ENCODE peak calls at places on chromosomes 13 and 19, in eight cellular contexts. One of them, this sample, is unnamed. For H3K4me1, the result is how much of the 10 kb centered on the place peaks cover.

GRCh38 chr19:51703655-51704515 is 10.8 kb downstream of the SPACA6 start:
- DNase-seq in IMR-90: peak
- DNase-seq in colonic mucosa: peak
- DNase-seq in right cardiac atrium: peak
- DNase-seq in H9: peak
- DNase-seq in Peyer's patch: peak
- DNase-seq in adipocyte: peak
- DNase-seq in DND-41: peak
- DNase-seq in this sample: peak

GRCh38 chr13:109715902-109716301 is 70.5 kb downstream of the IRS2 start:
- DNase-seq in adipocyte: peak
- DNase-seq in right cardiac atrium: no peak
- DNase-seq in DND-41: no peak
- DNase-seq in H9: no peak
- DNase-seq in Peyer's patch: no peak
- DNase-seq in colonic mucosa: no peak
- DNase-seq in IMR-90: peak
- DNase-seq in this sample: no peak

GRCh38 chr19:28425431-28425931 is 787.5 kb downstream of the UQCRFS1 start:
- DNase-seq in DND-41: no peak
- DNase-seq in H9: no peak
- DNase-seq in right cardiac atrium: no peak
- DNase-seq in adipocyte: no peak
- DNase-seq in IMR-90: no peak
- DNase-seq in Peyer's patch: no peak
- DNase-seq in colonic mucosa: no peak
- DNase-seq in this sample: no peak

GRCh38 chr19:40629346-40629745 is 28.2 kb downstream of the LTBP4 start:
- DNase-seq in right cardiac atrium: peak
- DNase-seq in H9: no peak
- DNase-seq in colonic mucosa: no peak
- DNase-seq in Peyer's patch: no peak
- DNase-seq in IMR-90: no peak
- DNase-seq in adipocyte: no peak
- DNase-seq in DND-41: no peak
- DNase-seq in this sample: no peak

GRCh38 chr13:93775507-93776108 is 549.0 kb downstream of the GPC6 start:
- DNase-seq in IMR-90: peak
- DNase-seq in adipocyte: peak
- DNase-seq in Peyer's patch: no peak
- DNase-seq in colonic mucosa: no peak
- DNase-seq in H9: no peak
- DNase-seq in right cardiac atrium: no peak
- DNase-seq in DND-41: no peak
- DNase-seq in this sample: no peak

GRCh38 chr19:475360-475759 is 14.5 kb upstream of the SHC2 start:
- DNase-seq in DND-41: no peak
- DNase-seq in right cardiac atrium: no peak
- DNase-seq in adipocyte: no peak
- DNase-seq in H9: no peak
- DNase-seq in IMR-90: no peak
- DNase-seq in Peyer's patch: no peak
- DNase-seq in colonic mucosa: no peak
- DNase-seq in this sample: no peak

GRCh38 chr19:12065100-12065538 is 588 bp downstream of the ZNF844 start:
- DNase-seq in Peyer's patch: no peak
- DNase-seq in H9: no peak
- DNase-seq in DND-41: peak
- DNase-seq in adipocyte: peak
- DNase-seq in right cardiac atrium: peak
- DNase-seq in IMR-90: peak
- DNase-seq in colonic mucosa: peak
- DNase-seq in this sample: no peak

GRCh38 chr19:13417054-13417453 is 89.2 kb downstream of the CACNA1A start:
- DNase-seq in IMR-90: no peak
- DNase-seq in H9: no peak
- DNase-seq in colonic mucosa: no peak
- DNase-seq in right cardiac atrium: peak
- DNase-seq in Peyer's patch: no peak
- DNase-seq in DND-41: no peak
- DNase-seq in adipocyte: no peak
- DNase-seq in this sample: no peak

GRCh38 chr19:39172700-39173501 is 23.9 kb upstream of the NCCRP1 start:
- DNase-seq in Peyer's patch: no peak
- DNase-seq in IMR-90: no peak
- DNase-seq in DND-41: no peak
- DNase-seq in adipocyte: no peak
- DNase-seq in right cardiac atrium: no peak
- DNase-seq in colonic mucosa: no peak
- DNase-seq in H9: no peak
- DNase-seq in this sample: no peak

GRCh38 chr13:107743523-107743922 is 471.8 kb downstream of the LIG4 start:
- DNase-seq in right cardiac atrium: no peak
- DNase-seq in colonic mucosa: no peak
- DNase-seq in H9: no peak
- DNase-seq in DND-41: no peak
- DNase-seq in adipocyte: no peak
- DNase-seq in IMR-90: peak
- DNase-seq in Peyer's patch: no peak
- DNase-seq in this sample: no peak

GRCh38 chr19:17294051-17294891 is 9.0 kb downstream of the ABHD8 start:
- DNase-seq in Peyer's patch: peak
- DNase-seq in DND-41: peak
- DNase-seq in H9: peak
- DNase-seq in colonic mucosa: peak
- DNase-seq in IMR-90: no peak
- DNase-seq in right cardiac atrium: peak
- DNase-seq in adipocyte: peak
- DNase-seq in this sample: no peak

GRCh38 chr19:17797397-17798201 is 2.7 kb downstream of the B3GNT3 start:
- DNase-seq in adipocyte: peak
- DNase-seq in Peyer's patch: peak
- DNase-seq in right cardiac atrium: no peak
- DNase-seq in colonic mucosa: peak
- DNase-seq in H9: no peak
- DNase-seq in IMR-90: no peak
- DNase-seq in DND-41: no peak
- DNase-seq in this sample: no peak

GRCh38 chr13:73932091-73932490 is 202.1 kb downstream of the KLF12 start:
- DNase-seq in DND-41: no peak
- DNase-seq in Peyer's patch: no peak
- DNase-seq in colonic mucosa: no peak
- DNase-seq in IMR-90: no peak
- DNase-seq in adipocyte: no peak
- DNase-seq in H9: no peak
- DNase-seq in right cardiac atrium: no peak
- DNase-seq in this sample: no peak

GRCh38 chr13:73934771-73935170 is 199.4 kb downstream of the KLF12 start:
- DNase-seq in Peyer's patch: no peak
- DNase-seq in DND-41: no peak
- DNase-seq in colonic mucosa: no peak
- DNase-seq in adipocyte: no peak
- DNase-seq in right cardiac atrium: no peak
- DNase-seq in IMR-90: no peak
- DNase-seq in H9: no peak
- DNase-seq in this sample: no peak

GRCh38 chr13:73936001-73936400 is 198.2 kb downstream of the KLF12 start:
- DNase-seq in DND-41: no peak
- DNase-seq in adipocyte: no peak
- DNase-seq in H9: no peak
- DNase-seq in right cardiac atrium: no peak
- DNase-seq in IMR-90: peak
- DNase-seq in Peyer's patch: no peak
- DNase-seq in colonic mucosa: no peak
- DNase-seq in this sample: no peak

GRCh38 chr13:73933795-73934194 is 200.4 kb downstream of the KLF12 start:
- DNase-seq in IMR-90: no peak
- DNase-seq in DND-41: no peak
- DNase-seq in colonic mucosa: no peak
- DNase-seq in adipocyte: no peak
- DNase-seq in Peyer's patch: no peak
- DNase-seq in right cardiac atrium: no peak
- DNase-seq in H9: no peak
- DNase-seq in this sample: peak

DNA sequence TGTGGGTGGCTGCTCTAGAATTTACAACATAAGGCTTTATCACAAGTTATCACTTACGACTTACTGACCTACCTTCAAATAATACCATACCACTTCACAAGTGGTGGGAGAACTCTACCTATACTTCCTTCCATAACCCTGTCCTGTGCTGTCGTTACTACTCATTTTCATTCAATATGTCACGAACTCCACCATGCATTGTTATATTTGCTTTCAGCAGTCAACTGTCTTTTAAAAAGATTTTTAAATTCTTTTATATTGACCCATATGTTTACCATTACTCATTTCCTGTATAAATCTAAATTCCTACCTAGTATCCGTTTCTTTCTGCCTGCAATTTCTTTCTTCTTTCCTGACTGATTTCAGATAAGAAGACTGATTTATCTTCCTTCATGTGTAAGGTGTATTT is 200.0 kb downstream of the KLF12 start:
- DNase-seq in Peyer's patch: no peak
- DNase-seq in DND-41: no peak
- DNase-seq in IMR-90: peak
- DNase-seq in right cardiac atrium: no peak
- DNase-seq in colonic mucosa: no peak
- DNase-seq in adipocyte: peak
- DNase-seq in H9: no peak
- DNase-seq in this sample: no peak
- H3K4me1 ChIP-seq in Peyer's patch: under half
- H3K4me1 ChIP-seq in DND-41: under half
- H3K4me1 ChIP-seq in IMR-90: under half
- H3K4me1 ChIP-seq in right cardiac atrium: under half
- H3K4me1 ChIP-seq in colonic mucosa: under half
- H3K4me1 ChIP-seq in adipocyte: under half
- H3K4me1 ChIP-seq in H9: under half
- H3K4me1 ChIP-seq in this sample: under half

GRCh38 chr19:6713773-6714692 is 6.4 kb downstream of the C3 start:
- DNase-seq in IMR-90: no peak
- DNase-seq in right cardiac atrium: peak
- DNase-seq in adipocyte: no peak
- DNase-seq in DND-41: no peak
- DNase-seq in colonic mucosa: no peak
- DNase-seq in Peyer's patch: no peak
- DNase-seq in H9: no peak
- DNase-seq in this sample: no peak
- H3K4me1 ChIP-seq in IMR-90: under half
- H3K4me1 ChIP-seq in right cardiac atrium: under half
- H3K4me1 ChIP-seq in adipocyte: under half
- H3K4me1 ChIP-seq in DND-41: under half
- H3K4me1 ChIP-seq in colonic mucosa: under half
- H3K4me1 ChIP-seq in Peyer's patch: under half
- H3K4me1 ChIP-seq in H9: under half
- H3K4me1 ChIP-seq in this sample: under half

GRCh38 chr19:10228925-10229324 is 2.2 kb downstream of the S1PR2 start:
- DNase-seq in Peyer's patch: peak
- DNase-seq in colonic mucosa: peak
- DNase-seq in H9: peak
- DNase-seq in adipocyte: peak
- DNase-seq in IMR-90: peak
- DNase-seq in right cardiac atrium: no peak
- DNase-seq in DND-41: peak
- DNase-seq in this sample: no peak

GRCh38 chr19:10227215-10227971 is 3.7 kb downstream of the S1PR2 start:
- DNase-seq in IMR-90: no peak
- DNase-seq in H9: peak
- DNase-seq in colonic mucosa: no peak
- DNase-seq in adipocyte: peak
- DNase-seq in DND-41: no peak
- DNase-seq in right cardiac atrium: peak
- DNase-seq in Peyer's patch: no peak
- DNase-seq in this sample: no peak

GRCh38 chr19:10230155-10230903 is 802 bp downstream of the S1PR2 start:
- DNase-seq in colonic mucosa: peak
- DNase-seq in IMR-90: peak
- DNase-seq in DND-41: peak
- DNase-seq in right cardiac atrium: peak
- DNase-seq in Peyer's patch: peak
- DNase-seq in adipocyte: peak
- DNase-seq in H9: peak
- DNase-seq in this sample: no peak

GRCh38 chr19:10226376-10227214 is 4.5 kb downstream of the S1PR2 start:
- DNase-seq in adipocyte: peak
- DNase-seq in H9: no peak
- DNase-seq in IMR-90: peak
- DNase-seq in DND-41: peak
- DNase-seq in right cardiac atrium: peak
- DNase-seq in Peyer's patch: peak
- DNase-seq in colonic mucosa: peak
- DNase-seq in this sample: peak

GRCh38 chr19:10228393-10228792 is 2.7 kb downstream of the S1PR2 start:
- DNase-seq in DND-41: no peak
- DNase-seq in colonic mucosa: no peak
- DNase-seq in H9: no peak
- DNase-seq in right cardiac atrium: no peak
- DNase-seq in IMR-90: no peak
- DNase-seq in adipocyte: no peak
- DNase-seq in Peyer's patch: no peak
- DNase-seq in this sample: no peak
- H3K4me1 ChIP-seq in DND-41: under half
- H3K4me1 ChIP-seq in colonic mucosa: under half
- H3K4me1 ChIP-seq in H9: under half
- H3K4me1 ChIP-seq in right cardiac atrium: under half
- H3K4me1 ChIP-seq in IMR-90: under half
- H3K4me1 ChIP-seq in adipocyte: under half
- H3K4me1 ChIP-seq in Peyer's patch: under half
- H3K4me1 ChIP-seq in this sample: under half

GRCh38 chr19:2057484-2058469 is 6.7 kb upstream of the MKNK2 start:
- DNase-seq in H9: no peak
- DNase-seq in IMR-90: no peak
- DNase-seq in right cardiac atrium: peak
- DNase-seq in Peyer's patch: no peak
- DNase-seq in DND-41: no peak
- DNase-seq in colonic mucosa: no peak
- DNase-seq in adipocyte: no peak
- DNase-seq in this sample: no peak
- H3K4me1 ChIP-seq in H9: under half
- H3K4me1 ChIP-seq in IMR-90: under half
- H3K4me1 ChIP-seq in right cardiac atrium: under half
- H3K4me1 ChIP-seq in Peyer's patch: half or more
- H3K4me1 ChIP-seq in DND-41: under half
- H3K4me1 ChIP-seq in colonic mucosa: under half
- H3K4me1 ChIP-seq in adipocyte: under half
- H3K4me1 ChIP-seq in this sample: under half

GRCh38 chr13:100650321-100650720 is 24.3 kb downstream of the TMTC4 start:
- DNase-seq in adipocyte: no peak
- DNase-seq in Peyer's patch: no peak
- DNase-seq in H9: no peak
- DNase-seq in IMR-90: no peak
- DNase-seq in right cardiac atrium: no peak
- DNase-seq in colonic mucosa: no peak
- DNase-seq in DND-41: no peak
- DNase-seq in this sample: no peak
- H3K4me1 ChIP-seq in adipocyte: under half
- H3K4me1 ChIP-seq in Peyer's patch: under half
- H3K4me1 ChIP-seq in H9: under half
- H3K4me1 ChIP-seq in IMR-90: under half
- H3K4me1 ChIP-seq in right cardiac atrium: under half
- H3K4me1 ChIP-seq in colonic mucosa: under half
- H3K4me1 ChIP-seq in DND-41: under half
- H3K4me1 ChIP-seq in this sample: under half

This sample was measured in SJSA1.